ENCODE peak calls at places on chromosome 7, in four cellular contexts. One of them, this sample, is unnamed.

GRCh38 chr7:130363156-130363847 is 17.0 kb upstream of the CPA1 start:
- DNase-seq in chondrocyte: peak; percentile 64
- DNase-seq in spleen: no peak
- DNase-seq in left lung: no peak
- DNase-seq in this sample: no peak

GRCh38 chr7:57399251-57399940 is 50.6 kb upstream of the ZNF716 start:
- DNase-seq in chondrocyte: no peak
- DNase-seq in spleen: peak; percentile 50
- DNase-seq in left lung: no peak
- DNase-seq in this sample: no peak

GRCh38 chr7:50718311-50718710 is 64.4 kb downstream of the GRB10 start:
- DNase-seq in chondrocyte: no peak
- DNase-seq in spleen: no peak
- DNase-seq in left lung: no peak
- DNase-seq in this sample: no peak

GRCh38 chr7:24637706-24638105 is 64.5 kb downstream of the PALS2 start:
- DNase-seq in chondrocyte: no peak
- DNase-seq in spleen: no peak
- DNase-seq in left lung: no peak
- DNase-seq in this sample: no peak

GRCh38 chr7:45999541-45999940 is 78.5 kb upstream of the IGFBP3 start:
- DNase-seq in chondrocyte: no peak
- DNase-seq in spleen: no peak
- DNase-seq in left lung: no peak
- DNase-seq in this sample: no peak

GRCh38 chr7:19558527-19558926 is 150.3 kb downstream of the POLR1F start:
- DNase-seq in chondrocyte: no peak
- DNase-seq in spleen: no peak
- DNase-seq in left lung: no peak
- DNase-seq in this sample: no peak

GRCh38 chr7:18087031-18087686 is 59.5 kb upstream of the PRPS1L1 start:
- DNase-seq in chondrocyte: peak; percentile 59
- DNase-seq in spleen: peak; percentile 59
- DNase-seq in left lung: peak; percentile 50
- DNase-seq in this sample: no peak

GRCh38 chr7:27551803-27552202 is 110.9 kb downstream of the HIBADH start:
- DNase-seq in chondrocyte: no peak
- DNase-seq in spleen: no peak
- DNase-seq in left lung: no peak
- DNase-seq in this sample: no peak

GRCh38 chr7:91266067-91266930 is 2.1 kb downstream of the FZD1 start:
- DNase-seq in chondrocyte: peak; percentile 86
- DNase-seq in spleen: peak; percentile 76
- DNase-seq in left lung: peak; percentile 76
- DNase-seq in this sample: no peak

GRCh38 chr7:34069676-34070075 is 164.3 kb downstream of the BMPER start:
- DNase-seq in chondrocyte: no peak
- DNase-seq in spleen: no peak
- DNase-seq in left lung: no peak
- DNase-seq in this sample: no peak

GRCh38 chr7:159084069-159084801 is 60.4 kb downstream of the VIPR2 start:
- DNase-seq in chondrocyte: peak; percentile 87
- DNase-seq in spleen: peak; percentile 74
- DNase-seq in left lung: no peak
- DNase-seq in this sample: no peak

GRCh38 chr7:8442295-8442813 is 8.9 kb downstream of the NXPH1 start:
- DNase-seq in chondrocyte: no peak
- DNase-seq in spleen: peak; percentile 59
- DNase-seq in left lung: no peak
- DNase-seq in this sample: no peak

GRCh38 chr7:1358376-1359050 is 100.8 kb downstream of the MICALL2 start:
- DNase-seq in chondrocyte: peak; percentile 54
- DNase-seq in spleen: peak; percentile 36
- DNase-seq in left lung: peak; percentile 64
- DNase-seq in this sample: no peak

GRCh38 chr7:102279537-102280400 is 6.9 kb upstream of the SH2B2 start:
- DNase-seq in chondrocyte: no peak
- DNase-seq in spleen: peak; percentile 90
- DNase-seq in left lung: peak; percentile 84
- DNase-seq in this sample: peak; percentile 65

GRCh38 chr7:157253850-157254249 is 83.0 kb upstream of the DNAJB6 start:
- DNase-seq in chondrocyte: no peak
- DNase-seq in spleen: no peak
- DNase-seq in left lung: peak; percentile 92
- DNase-seq in this sample: no peak

GRCh38 chr7:5553298-5553877 is 129.8 kb upstream of the TNRC18 start:
- DNase-seq in chondrocyte: no peak
- DNase-seq in spleen: no peak
- DNase-seq in left lung: no peak
- DNase-seq in this sample: no peak

GRCh38 chr7:6232534-6232933 is 39.9 kb downstream of the CYTH3 start:
- DNase-seq in chondrocyte: no peak
- DNase-seq in spleen: peak; percentile 87
- DNase-seq in left lung: peak; percentile 86
- DNase-seq in this sample: no peak

GRCh38 chr7:4995429-4995969 is 36.5 kb upstream of the MMD2 start:
- DNase-seq in chondrocyte: no peak
- DNase-seq in spleen: no peak
- DNase-seq in left lung: no peak
- DNase-seq in this sample: no peak

GRCh38 chr7:93159490-93159889 is 11.3 kb upstream of the SAMD9L start:
- DNase-seq in chondrocyte: no peak
- DNase-seq in spleen: no peak
- DNase-seq in left lung: no peak
- DNase-seq in this sample: no peak

GRCh38 chr7:81886211-81886764 is 116.4 kb upstream of the HGF start:
- DNase-seq in chondrocyte: no peak
- DNase-seq in spleen: no peak
- DNase-seq in left lung: no peak
- DNase-seq in this sample: no peak

GRCh38 chr7:2197436-2198155 is 35.1 kb downstream of the MAD1L1 start:
- DNase-seq in chondrocyte: no peak
- DNase-seq in spleen: peak; percentile 60
- DNase-seq in left lung: no peak
- DNase-seq in this sample: no peak

GRCh38 chr7:134865001-134865845 is 85.8 kb downstream of the CALD1 start:
- DNase-seq in chondrocyte: no peak
- DNase-seq in spleen: no peak
- DNase-seq in left lung: no peak
- DNase-seq in this sample: no peak

GRCh38 chr7:81956520-81956919 is 186.7 kb upstream of the HGF start:
- DNase-seq in chondrocyte: no peak
- DNase-seq in spleen: no peak
- DNase-seq in left lung: no peak
- DNase-seq in this sample: no peak

GRCh38 chr7:1901431-1902210 is 231.5 kb downstream of the ELFN1 start:
- DNase-seq in chondrocyte: peak; percentile 78
- DNase-seq in spleen: peak; percentile 70
- DNase-seq in left lung: peak; percentile 63
- DNase-seq in this sample: no peak

GRCh38 chr7:127581716-127582115 is 3.7 kb downstream of the GCC1 start:
- DNase-seq in chondrocyte: no peak
- DNase-seq in spleen: no peak
- DNase-seq in left lung: no peak
- DNase-seq in this sample: no peak

GRCh38 chr7:127580612-127581011 is 4.8 kb downstream of the GCC1 start:
- DNase-seq in chondrocyte: no peak
- DNase-seq in spleen: no peak
- DNase-seq in left lung: no peak
- DNase-seq in this sample: no peak

GRCh38 chr7:127582361-127582760 is 3.0 kb downstream of the GCC1 start:
- DNase-seq in chondrocyte: no peak
- DNase-seq in spleen: no peak
- DNase-seq in left lung: peak; percentile 72
- DNase-seq in this sample: no peak

GRCh38 chr7:127578711-127579275 is 6.6 kb downstream of the GCC1 start:
- DNase-seq in chondrocyte: no peak
- DNase-seq in spleen: no peak
- DNase-seq in left lung: no peak
- DNase-seq in this sample: no peak

DNA sequence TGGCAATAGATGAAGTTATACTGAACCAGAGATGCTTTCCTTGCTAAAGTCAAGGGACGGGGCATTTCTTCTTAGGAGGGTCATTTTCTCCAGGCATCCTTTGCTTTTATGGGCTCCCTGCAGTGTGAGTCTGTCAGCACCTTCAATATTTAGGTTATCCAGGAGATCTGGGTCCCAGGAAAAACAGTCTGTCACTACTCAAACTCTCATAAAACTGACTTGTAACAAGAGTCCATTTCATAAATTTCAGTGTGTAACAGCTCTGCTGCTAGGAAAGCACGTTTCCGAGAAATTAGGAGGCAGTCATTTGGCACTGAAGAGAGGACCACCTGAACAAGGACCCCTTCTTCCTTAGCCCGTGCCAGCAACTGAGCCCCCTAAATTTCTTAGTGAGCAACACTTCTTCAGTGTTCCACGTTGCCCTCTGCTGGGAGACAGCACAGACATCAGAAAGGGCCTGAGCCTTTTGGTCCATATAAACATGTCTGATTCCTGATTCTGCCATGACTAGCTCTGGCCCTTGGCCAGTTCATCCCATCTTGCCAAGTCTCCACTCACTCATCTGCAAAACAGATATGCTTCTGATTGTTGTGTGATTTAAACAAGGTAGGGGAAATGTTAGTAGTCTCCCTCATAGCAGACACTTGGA is 7.2 kb downstream of the GCC1 start:
- DNase-seq in chondrocyte: no peak
- DNase-seq in spleen: no peak
- DNase-seq in left lung: no peak
- DNase-seq in this sample: no peak
- TF ChIP-seq CTCF in chondrocyte: peak; percentile 37
- TF ChIP-seq CTCF in spleen: no peak
- TF ChIP-seq CTCF in left lung: no peak
- TF ChIP-seq CTCF in this sample: no peak

GRCh38 chr7:116249969-116250553 is 39.7 kb downstream of the TES start:
- DNase-seq in chondrocyte: no peak
- DNase-seq in spleen: no peak
- DNase-seq in left lung: no peak
- DNase-seq in this sample: no peak
- TF ChIP-seq CTCF in chondrocyte: peak; percentile 76
- TF ChIP-seq CTCF in spleen: peak; percentile 38
- TF ChIP-seq CTCF in left lung: peak; percentile 18
- TF ChIP-seq CTCF in this sample: no peak

GRCh38 chr7:68074242-68074641 is 1077.6 kb downstream of the TYW1 start:
- DNase-seq in chondrocyte: no peak
- DNase-seq in spleen: no peak
- DNase-seq in left lung: no peak
- DNase-seq in this sample: no peak
- TF ChIP-seq CTCF in chondrocyte: no peak
- TF ChIP-seq CTCF in spleen: no peak
- TF ChIP-seq CTCF in left lung: no peak
- TF ChIP-seq CTCF in this sample: no peak

DNA sequence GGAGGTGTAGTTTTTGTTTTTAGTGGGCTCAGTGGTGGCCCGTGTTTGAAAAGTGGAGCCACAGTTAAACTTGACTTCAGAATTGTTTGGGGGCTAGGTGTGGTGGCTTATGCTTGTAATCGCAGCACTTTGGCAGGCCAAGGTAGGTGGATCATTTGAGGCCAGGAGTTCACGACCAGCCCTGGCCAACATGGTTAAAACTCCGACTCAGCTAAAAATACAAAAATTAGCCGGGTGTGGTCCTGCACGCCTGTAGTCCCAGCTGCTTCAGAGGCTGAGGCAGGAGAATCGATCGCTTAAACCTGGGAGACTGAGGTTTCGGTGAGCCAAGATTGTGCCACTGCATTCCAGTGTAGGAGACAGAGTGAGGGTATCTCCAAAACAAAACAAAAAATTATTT is 1.8 kb downstream of the CCT6A start:
- DNase-seq in chondrocyte: no peak
- DNase-seq in spleen: peak; percentile 9
- DNase-seq in left lung: no peak
- DNase-seq in this sample: no peak
- TF ChIP-seq CTCF in chondrocyte: no peak
- TF ChIP-seq CTCF in spleen: no peak
- TF ChIP-seq CTCF in left lung: no peak
- TF ChIP-seq CTCF in this sample: no peak

GRCh38 chr7:120089968-120090367 is 183.0 kb upstream of the KCND2 start:
- DNase-seq in chondrocyte: no peak
- DNase-seq in spleen: no peak
- DNase-seq in left lung: no peak
- DNase-seq in this sample: no peak
- TF ChIP-seq CTCF in chondrocyte: peak; percentile 24
- TF ChIP-seq CTCF in spleen: no peak
- TF ChIP-seq CTCF in left lung: no peak
- TF ChIP-seq CTCF in this sample: no peak

GRCh38 chr7:30159698-30160143 is 24.9 kb downstream of the MTURN start:
- DNase-seq in chondrocyte: no peak
- DNase-seq in spleen: peak; percentile 80
- DNase-seq in left lung: peak; percentile 73
- DNase-seq in this sample: no peak
- TF ChIP-seq CTCF in chondrocyte: peak; percentile 44
- TF ChIP-seq CTCF in spleen: peak; percentile 9
- TF ChIP-seq CTCF in left lung: no peak
- TF ChIP-seq CTCF in this sample: no peak

GRCh38 chr7:95545007-95545615 is 51.2 kb downstream of the PDK4 start:
- DNase-seq in chondrocyte: no peak
- DNase-seq in spleen: no peak
- DNase-seq in left lung: no peak
- DNase-seq in this sample: no peak
- TF ChIP-seq CTCF in chondrocyte: peak; percentile 94
- TF ChIP-seq CTCF in spleen: peak; percentile 70
- TF ChIP-seq CTCF in left lung: peak; percentile 64
- TF ChIP-seq CTCF in this sample: no peak

GRCh38 chr7:35854311-35854710 is 53.5 kb downstream of the SEPTIN7 start:
- DNase-seq in chondrocyte: no peak
- DNase-seq in spleen: no peak
- DNase-seq in left lung: no peak
- DNase-seq in this sample: no peak

GRCh38 chr7:35848728-35849127 is 47.9 kb downstream of the SEPTIN7 start:
- DNase-seq in chondrocyte: no peak
- DNase-seq in spleen: no peak
- DNase-seq in left lung: no peak
- DNase-seq in this sample: no peak

GRCh38 chr7:35849954-35850353 is 49.1 kb downstream of the SEPTIN7 start:
- DNase-seq in chondrocyte: no peak
- DNase-seq in spleen: no peak
- DNase-seq in left lung: no peak
- DNase-seq in this sample: no peak

GRCh38 chr7:35846816-35847412 is 46.1 kb downstream of the SEPTIN7 start:
- DNase-seq in chondrocyte: no peak
- DNase-seq in spleen: no peak
- DNase-seq in left lung: no peak
- DNase-seq in this sample: no peak

GRCh38 chr7:35849158-35849831 is 48.4 kb downstream of the SEPTIN7 start:
- DNase-seq in chondrocyte: no peak
- DNase-seq in spleen: no peak
- DNase-seq in left lung: no peak
- DNase-seq in this sample: no peak
- TF ChIP-seq CTCF in chondrocyte: peak; percentile 57
- TF ChIP-seq CTCF in spleen: no peak
- TF ChIP-seq CTCF in left lung: no peak
- TF ChIP-seq CTCF in this sample: no peak

This sample was measured in activated B cell treated with CpG ODN at 0.5 μM for 24 hours.